ENCODE peak calls at places on chromosomes 3 and 15, in six cellular contexts. Q, K, X, F, T and O are unnamed samples.
A peak's percentile ranks its signal among the peaks of the same experiment; 100 is the strongest.

GRCh38 chr3:16474304-16474703 is 39.2 kb downstream of the RFTN1 start:
- DNase-seq in F (no peak), X (no peak), K (peak; percentile 67), Q (peak; percentile 84), T (no peak), O (no peak)

GRCh38 chr3:52521881-52522650 is 11.6 kb downstream of the NT5DC2 start:
- DNase-seq in Q (no peak), K (no peak), T (no peak), X (no peak), F (no peak), O (no peak)

GRCh38 chr15:96343529-96344072 is 13.1 kb downstream of the NR2F2 start:
- DNase-seq in Q (no peak), F (peak; percentile 68), X (no peak), K (no peak), T (no peak), O (no peak)

GRCh38 chr3:193590088-193590856 is 2.7 kb upstream of the OPA1 start:
- DNase-seq in X (no peak), T (no peak), Q (peak; percentile 84), K (peak; percentile 65), F (no peak), O (no peak)

GRCh38 chr15:55343168-55343567 is 24.1 kb downstream of the PIGB start:
- DNase-seq in X (no peak), K (no peak), Q (no peak), T (no peak), F (no peak), O (no peak)

GRCh38 chr15:29864501-29864900 is 42.2 kb upstream of the TJP1 start:
- DNase-seq in F (no peak), K (no peak), Q (no peak), X (no peak), T (no peak), O (peak; percentile 74)

GRCh38 chr3:53940651-53941050 is 49.0 kb upstream of the SELENOK start:
- DNase-seq in Q (no peak), F (no peak), X (no peak), K (no peak), T (no peak), O (no peak)

GRCh38 chr15:92915766-92916435 is 15.8 kb downstream of the CHD2 start:
- DNase-seq in T (peak; percentile 38), F (no peak), X (no peak), K (peak; percentile 47), Q (no peak), O (peak; percentile 72)

GRCh38 chr15:29686445-29687203 is 135.6 kb downstream of the TJP1 start:
- DNase-seq in Q (no peak), T (no peak), F (peak; percentile 40), K (no peak), X (no peak), O (no peak)

GRCh38 chr3:27544372-27544865 is 60.2 kb upstream of the SLC4A7 start:
- DNase-seq in T (no peak), Q (peak; percentile 25), K (peak; percentile 68), X (no peak), F (no peak), O (no peak)

GRCh38 chr3:42802876-42803799 is 1.2 kb downstream of the HIGD1A start:
- DNase-seq in X (peak; percentile 36), T (peak; percentile 2), K (peak; percentile 22), Q (peak; percentile 52), F (peak; percentile 58), O (peak; percentile 70)

GRCh38 chr3:36201546-36201945 is 178.8 kb upstream of the STAC start:
- DNase-seq in K (no peak), F (no peak), X (no peak), T (no peak), Q (no peak), O (peak; percentile 11)

GRCh38 chr15:73965094-73965729 is 26.9 kb downstream of the STOML1 start:
- DNase-seq in Q (no peak), K (no peak), X (no peak), F (no peak), T (no peak), O (peak; percentile 68)

GRCh38 chr15:93027413-93027812 is 61.6 kb downstream of the RGMA start:
- DNase-seq in F (no peak), Q (no peak), K (no peak), T (no peak), X (no peak), O (no peak)

GRCh38 chr3:108073712-108074431 is 17.0 kb downstream of the CD47 start:
- DNase-seq in K (peak; percentile 19), T (no peak), Q (no peak), X (no peak), F (no peak), O (no peak)

GRCh38 chr3:98823791-98824190 is 60.7 kb downstream of the ST3GAL6 start:
- DNase-seq in T (no peak), F (no peak), Q (no peak), K (peak; percentile 47), X (no peak), O (peak; percentile 8)

GRCh38 chr3:188052229-188052965 is 101.6 kb upstream of the LPP start:
- DNase-seq in X (peak; percentile 35), T (no peak), Q (no peak), F (peak; percentile 65), K (peak; percentile 32), O (peak; percentile 94)

GRCh38 chr3:188052966-188053340 is 101.0 kb upstream of the LPP start:
- DNase-seq in X (no peak), T (no peak), K (no peak), F (no peak), Q (no peak), O (no peak)

GRCh38 chr3:188047536-188047935 is 106.4 kb upstream of the LPP start:
- DNase-seq in K (no peak), F (no peak), T (no peak), X (no peak), Q (no peak), O (no peak)

GRCh38 chr3:188051801-188052228 is 102.1 kb upstream of the LPP start:
- DNase-seq in T (peak; percentile 74), Q (no peak), K (no peak), F (no peak), X (no peak), O (no peak)

GRCh38 chr3:188049890-188050530 is 103.9 kb upstream of the LPP start:
- DNase-seq in F (no peak), Q (no peak), K (no peak), X (no peak), T (no peak), O (no peak)
- H2AK5ac ChIP-seq in F (no peak overlapping the region), Q (no peak overlapping the region), K (peak overlapping the region; percentile 24), X (no peak overlapping the region), T (peak overlapping the region; percentile 44), O (no peak overlapping the region)

GRCh38 chr15:90917569-90917968 is 14.5 kb downstream of the MAN2A2 start:
- DNase-seq in X (no peak), T (no peak), F (no peak), Q (no peak), K (no peak), O (no peak)
- H3K36me3 ChIP-seq in X (peaks cover 55% of the 10 kb centered on the region), T (peaks cover 50% of the 10 kb centered on the region), F (no peaks in the 10 kb centered on the region), Q (peaks cover 86% of the 10 kb centered on the region), K (peaks cover 35% of the 10 kb centered on the region), O (no peaks in the 10 kb centered on the region)

DNA sequence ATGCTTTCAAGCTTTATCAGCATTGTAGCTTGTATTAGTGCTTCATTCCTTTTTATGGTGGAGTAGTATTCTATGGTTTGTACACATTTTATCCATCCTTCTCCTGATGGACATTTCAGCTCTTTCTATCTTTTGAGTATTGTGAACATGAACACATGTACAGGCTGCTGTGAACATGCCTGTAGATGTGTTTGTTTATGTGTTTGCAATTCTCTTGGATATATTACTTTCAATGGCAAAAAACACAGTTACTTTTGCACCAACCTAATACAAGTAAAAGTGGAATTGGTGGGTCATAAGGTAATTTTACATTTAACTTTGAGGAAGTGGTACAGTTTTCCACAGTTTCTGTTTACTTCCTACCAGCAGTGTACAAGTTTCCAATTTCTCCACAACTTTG is 180.4 kb downstream of the FNDC3B start:
- DNase-seq in K (no peak), T (no peak), F (no peak), Q (no peak), X (no peak), O (no peak)
- H2BK120ac ChIP-seq in K (no peak overlapping the region), T (no peak overlapping the region), F (no peak overlapping the region), Q (no peak overlapping the region), X (no peak overlapping the region), O (no peak overlapping the region)

GRCh38 chr3:187006884-187007630 is 76.7 kb downstream of the ST6GAL1 start:
- DNase-seq in K (peak; percentile 52), T (no peak), F (no peak), Q (peak; percentile 30), X (no peak), O (no peak)

GRCh38 chr3:187000711-187001151 is 70.4 kb downstream of the ST6GAL1 start:
- DNase-seq in Q (no peak), X (no peak), K (no peak), F (no peak), T (no peak), O (no peak)

GRCh38 chr3:186998937-186999368 is 68.6 kb downstream of the ST6GAL1 start:
- DNase-seq in K (no peak), F (peak; percentile 76), Q (no peak), T (no peak), X (no peak), O (peak; percentile 94)

GRCh38 chr3:187005827-187006481 is 75.6 kb downstream of the ST6GAL1 start:
- DNase-seq in K (no peak), Q (no peak), T (no peak), F (no peak), X (no peak), O (no peak)

DNA sequence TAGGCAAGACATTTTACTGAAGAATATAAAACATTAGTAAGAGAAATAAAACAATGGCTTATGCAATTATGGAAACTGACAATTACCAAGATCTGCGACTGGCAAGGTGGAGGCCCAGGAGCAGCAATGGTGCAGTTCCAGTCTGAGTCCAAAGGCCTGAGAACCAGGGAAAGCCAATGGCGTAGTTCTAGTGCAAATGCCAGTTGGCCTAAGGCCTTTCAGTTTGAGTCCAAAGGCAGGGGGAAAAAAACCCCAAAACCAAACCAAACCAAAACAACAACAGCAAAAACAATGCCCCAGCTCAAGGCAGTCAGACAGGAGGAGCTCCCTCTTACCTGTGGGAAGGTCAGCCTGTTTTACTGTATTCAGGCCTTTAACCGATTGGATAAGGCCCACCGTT is 72.6 kb downstream of the ST6GAL1 start:
- DNase-seq in F (no peak), T (no peak), K (no peak), X (no peak), Q (no peak), O (no peak)
- H2AK5ac ChIP-seq in F (no peak overlapping the region), T (no peak overlapping the region), K (no peak overlapping the region), X (no peak overlapping the region), Q (no peak overlapping the region), O (no peak overlapping the region)

GRCh38 chr3:5213574-5213966 is 26.1 kb downstream of the EDEM1 start:
- DNase-seq in T (no peak), K (no peak), F (peak; percentile 69), X (no peak), Q (no peak), O (peak; percentile 49)
- H3K36me3 ChIP-seq in T (peaks cover 47% of the 10 kb centered on the region), K (peaks cover 66% of the 10 kb centered on the region), F (peaks cover 49% of the 10 kb centered on the region), X (peaks cover 50% of the 10 kb centered on the region), Q (peaks cover 88% of the 10 kb centered on the region), O (peaks cover 17% of the 10 kb centered on the region)

GRCh38 chr3:128195802-128196201 is 42.5 kb downstream of the EEFSEC start:
- DNase-seq in K (no peak), T (no peak), Q (no peak), X (no peak), F (no peak), O (no peak)
- H2BK120ac ChIP-seq in K (no peak overlapping the region), T (no peak overlapping the region), Q (no peak overlapping the region), X (no peak overlapping the region), F (no peak overlapping the region), O (no peak overlapping the region)

GRCh38 chr15:69153067-69153466 is 7.4 kb upstream of the GLCE start:
- DNase-seq in K (no peak), T (no peak), Q (no peak), X (no peak), F (no peak), O (no peak)
- H2AK5ac ChIP-seq in K (no peak overlapping the region), T (no peak overlapping the region), Q (no peak overlapping the region), X (no peak overlapping the region), F (no peak overlapping the region), O (no peak overlapping the region)